ENCODE peak calls at places on chromosomes 3 and 15, in six cellular contexts. B is A549, K is astrocyte of the cerebellum, P is fibroblast of mammary gland, V is lower leg skin, C is HL-60. X is an unnamed sample.

GRCh38 chr3:150345021-150345538 is 63.0 kb upstream of the TSC22D2 start:
- DNase-seq in B (peak; percentile 61), K (no peak), P (peak; percentile 47), V (no peak), C (no peak), X (no peak)

GRCh38 chr15:58588096-58588495 is 156.3 kb downstream of the LIPC start:
- DNase-seq in B (no peak), K (no peak), P (no peak), V (no peak), C (no peak), X (no peak)

GRCh38 chr15:67758610-67759300 is 66.6 kb upstream of the SKOR1 start:
- DNase-seq in B (no peak), K (peak; percentile 51), P (no peak), V (no peak), C (no peak), X (no peak)

GRCh38 chr15:45134682-45135604 is 5.1 kb downstream of the DUOX1 start:
- DNase-seq in B (no peak), K (no peak), P (no peak), V (no peak), C (no peak), X (no peak)

GRCh38 chr15:70856884-70857546 is 3.1 kb upstream of the LARP6 start:
- DNase-seq in B (no peak), K (peak; percentile 94), P (peak; percentile 99), V (peak; percentile 93), C (no peak), X (peak; percentile 78)

GRCh38 chr3:121520510-121520909 is 25.3 kb downstream of the POLQ start:
- DNase-seq in B (no peak), K (no peak), P (no peak), V (no peak), C (no peak), X (no peak)

GRCh38 chr3:161557751-161558150 is 61.1 kb downstream of the OTOL1 start:
- DNase-seq in B (no peak), K (no peak), P (no peak), V (no peak), C (no peak), X (no peak)

GRCh38 chr3:7682822-7683229 is 818.8 kb upstream of the LMCD1 start:
- DNase-seq in B (no peak), K (peak; percentile 99), P (peak; percentile 95), V (peak; percentile 83), C (peak; percentile 21), X (peak; percentile 61)

GRCh38 chr3:70072180-70072579 is 72.6 kb downstream of the SAMMSON start:
- DNase-seq in B (no peak), K (no peak), P (no peak), V (no peak), C (no peak), X (peak; percentile 9)

GRCh38 chr3:169146866-169147245 is 516.7 kb downstream of the MECOM start:
- DNase-seq in B (peak; percentile 7), K (no peak), P (no peak), V (no peak), C (no peak), X (no peak)

GRCh38 chr3:193016437-193016887 is 98.8 kb upstream of the MB21D2 start:
- DNase-seq in B (no peak), K (peak; percentile 16), P (peak; percentile 9), V (no peak), C (no peak), X (no peak)

GRCh38 chr15:37038716-37039106 is 61.6 kb downstream of the MEIS2 start:
- DNase-seq in B (no peak), K (no peak), P (no peak), V (no peak), C (no peak), X (no peak)

GRCh38 chr3:147507638-147508286 is 98.6 kb downstream of the ZIC1 start:
- DNase-seq in B (no peak), K (no peak), P (peak; percentile 85), V (no peak), C (no peak), X (peak; percentile 76)

GRCh38 chr15:82113116-82113715 is 67.4 kb upstream of the MEX3B start:
- DNase-seq in B (no peak), K (no peak), P (no peak), V (peak; percentile 3), C (no peak), X (no peak)

GRCh38 chr3:43262194-43262593 is 24.1 kb upstream of the SNRK start:
- DNase-seq in B (no peak), K (no peak), P (no peak), V (no peak), C (no peak), X (no peak)

GRCh38 chr3:188946837-188947236 is 224.9 kb upstream of the TPRG1 start:
- DNase-seq in B (no peak), K (no peak), P (peak; percentile 90), V (no peak), C (no peak), X (no peak)

GRCh38 chr3:188946351-188946750 is 225.4 kb upstream of the TPRG1 start:
- DNase-seq in B (no peak), K (no peak), P (no peak), V (no peak), C (no peak), X (no peak)

GRCh38 chr3:188948658-188949400 is 222.9 kb upstream of the TPRG1 start:
- DNase-seq in B (peak; percentile 20), K (peak; percentile 98), P (peak; percentile 99), V (no peak), C (peak; percentile 52), X (no peak)

GRCh38 chr3:188947401-188947982 is 224.3 kb upstream of the TPRG1 start:
- DNase-seq in B (peak; percentile 75), K (peak; percentile 69), P (peak; percentile 83), V (peak; percentile 97), C (no peak), X (peak; percentile 74)

GRCh38 chr3:188947983-188948657 is 223.7 kb upstream of the TPRG1 start:
- DNase-seq in B (peak; percentile 87), K (peak; percentile 100), P (peak; percentile 100), V (peak; percentile 98), C (no peak), X (peak; percentile 94)
- H3K4me3 ChIP-seq in B (peak overlapping the region; percentile 43), K (peak overlapping the region; percentile 33), P (peak overlapping the region; percentile 52), V (no peak overlapping the region), C (no peak overlapping the region), X (peak overlapping the region; percentile 52)

GRCh38 chr3:11258958-11259357 is 13.2 kb upstream of the ATG7 start:
- DNase-seq in B (no peak), K (no peak), P (no peak), V (no peak), C (no peak), X (no peak)
- TF ChIP-seq CTCF in B (no peak), K (peak; percentile 7), P (no peak), V (no peak), C (no peak), X (no peak)

GRCh38 chr15:76339302-76340197 is 3.0 kb downstream of the ISL2 start:
- DNase-seq in B (no peak), K (no peak), P (no peak), V (peak; percentile 82), C (peak; percentile 58), X (no peak)

GRCh38 chr15:76342046-76342381 is 5.4 kb downstream of the ISL2 start:
- DNase-seq in B (no peak), K (no peak), P (no peak), V (peak; percentile 84), C (no peak), X (no peak)

GRCh38 chr15:76340198-76340801 is 3.7 kb downstream of the ISL2 start:
- DNase-seq in B (no peak), K (no peak), P (peak; percentile 30), V (peak; percentile 86), C (no peak), X (no peak)

GRCh38 chr15:76341366-76342045 is 4.9 kb downstream of the ISL2 start:
- DNase-seq in B (no peak), K (no peak), P (no peak), V (no peak), C (no peak), X (no peak)

GRCh38 chr15:76340802-76341365 is 4.3 kb downstream of the ISL2 start:
- DNase-seq in B (no peak), K (no peak), P (no peak), V (peak; percentile 87), C (no peak), X (no peak)
- H3K4me3 ChIP-seq in B (no peak overlapping the region), K (no peak overlapping the region), P (no peak overlapping the region), V (no peak overlapping the region), C (peak overlapping the region; percentile 66), X (no peak overlapping the region)

GRCh38 chr3:115658337-115659181 is 35.2 kb downstream of the GAP43 start:
- DNase-seq in B (peak; percentile 48), K (peak; percentile 46), P (peak; percentile 84), V (peak; percentile 94), C (peak; percentile 7), X (peak; percentile 65)
- TF ChIP-seq CTCF in B (no peak), K (no peak), P (no peak), V (no peak), C (no peak), X (no peak)